ENCODE peak calls at places on chromosomes 16 and 17, in four cellular contexts. One of them, this sample, is unnamed.

GRCh38 chr16:46817961-46818360 is 13.0 kb downstream of the C16orf87 start:
- DNase-seq in GDM1: no peak
- DNase-seq in GM18507: no peak
- DNase-seq in dorsolateral prefrontal cortex: no peak
- DNase-seq in this sample: no peak

GRCh38 chr16:86597880-86598606 is 19.7 kb downstream of the FOXL1 start:
- DNase-seq in GDM1: no peak
- DNase-seq in GM18507: no peak
- DNase-seq in dorsolateral prefrontal cortex: no peak
- DNase-seq in this sample: no peak

GRCh38 chr17:81019563-81020442 is 15.1 kb upstream of the BAIAP2 start:
- DNase-seq in GDM1: no peak
- DNase-seq in GM18507: no peak
- DNase-seq in dorsolateral prefrontal cortex: no peak
- DNase-seq in this sample: no peak

GRCh38 chr16:86122681-86123342 is 223.8 kb downstream of the IRF8 start:
- DNase-seq in GDM1: no peak
- DNase-seq in GM18507: no peak
- DNase-seq in dorsolateral prefrontal cortex: no peak
- DNase-seq in this sample: no peak

GRCh38 chr16:11245988-11246387 is 10.0 kb downstream of the SOCS1 start:
- DNase-seq in GDM1: no peak
- DNase-seq in GM18507: no peak
- DNase-seq in dorsolateral prefrontal cortex: no peak
- DNase-seq in this sample: no peak

GRCh38 chr17:5272313-5272712 is 9.8 kb upstream of the RABEP1 start:
- DNase-seq in GDM1: no peak
- DNase-seq in GM18507: no peak
- DNase-seq in dorsolateral prefrontal cortex: no peak
- DNase-seq in this sample: no peak

GRCh38 chr17:27245230-27245696 is 48.7 kb upstream of the WSB1 start:
- DNase-seq in GDM1: peak
- DNase-seq in GM18507: peak
- DNase-seq in dorsolateral prefrontal cortex: peak
- DNase-seq in this sample: peak

GRCh38 chr16:54193656-54194007 is 93.0 kb downstream of the IRX3 start:
- DNase-seq in GDM1: peak
- DNase-seq in GM18507: peak
- DNase-seq in dorsolateral prefrontal cortex: peak
- DNase-seq in this sample: peak

GRCh38 chr17:15289285-15290185 is 24.4 kb upstream of the PMP22 start:
- DNase-seq in GDM1: no peak
- DNase-seq in GM18507: no peak
- DNase-seq in dorsolateral prefrontal cortex: no peak
- DNase-seq in this sample: no peak

This sample was measured in Kasumi-1.